ENCODE peak calls at places on chromosomes 6 and 20, in six cellular contexts. S is iris pigment epithelial cell; R is effector CD8-positive, alpha-beta T cell; J is NCI-H146; K is CD8-positive, alpha-beta T cell; V is MCF 10A. M is an unnamed sample.

GRCh38 chr20:54257090-54257816 is 49.4 kb downstream of the PFDN4 start:
- DNase-seq in S (peak), R (no peak), J (no peak), K (no peak), V (peak), M (peak)

GRCh38 chr6:108556864-108557493 is 3.7 kb upstream of the FOXO3 start:
- DNase-seq in S (peak), R (no peak), J (peak), K (no peak), V (no peak), M (no peak)

GRCh38 chr6:453152-453551 is 61.6 kb downstream of the IRF4 start:
- DNase-seq in S (no peak), R (no peak), J (peak), K (no peak), V (no peak), M (no peak)

GRCh38 chr20:9660236-9660868 is 146.0 kb downstream of the LAMP5 start:
- DNase-seq in S (no peak), R (no peak), J (no peak), K (no peak), V (peak), M (peak)

GRCh38 chr6:5671162-5671561 is 335.6 kb downstream of the NRN1 start:
- DNase-seq in S (peak), R (no peak), J (peak), K (no peak), V (peak), M (peak)

GRCh38 chr20:50338479-50339195 is 148.0 kb downstream of the CEBPB start:
- DNase-seq in S (no peak), R (no peak), J (no peak), K (peak), V (no peak), M (peak)

GRCh38 chr6:34791842-34792604 is at the start of gene BLTP3A:
- DNase-seq in S (peak), R (peak), J (peak), K (peak), V (peak), M (peak)

GRCh38 chr20:63692436-63693078 is 3.9 kb upstream of the TNFRSF6B start:
- DNase-seq in S (no peak), R (no peak), J (no peak), K (no peak), V (no peak), M (no peak)

GRCh38 chr6:66628917-66629316 is 921.9 kb upstream of the EYS start:
- DNase-seq in S (peak), R (no peak), J (no peak), K (no peak), V (peak), M (no peak)

GRCh38 chr6:80508885-80509630 is 402.6 kb downstream of the BCKDHB start:
- DNase-seq in S (peak), R (no peak), J (no peak), K (no peak), V (peak), M (no peak)

GRCh38 chr6:157912326-157912725 is 69.3 kb upstream of the SYNJ2 start:
- DNase-seq in S (peak), R (no peak), J (no peak), K (no peak), V (peak), M (peak)

GRCh38 chr20:63317601-63318291 is 24.8 kb downstream of the COL20A1 start:
- DNase-seq in S (no peak), R (no peak), J (no peak), K (no peak), V (no peak), M (no peak)

GRCh38 chr6:135922746-135923145 is 71.2 kb downstream of the PDE7B start:
- DNase-seq in S (peak), R (no peak), J (no peak), K (no peak), V (no peak), M (peak)

GRCh38 chr20:45368221-45368980 is 5.4 kb downstream of the SYS1 start:
- DNase-seq in S (no peak), R (no peak), J (no peak), K (peak), V (no peak), M (peak)

GRCh38 chr20:45066372-45066771 is 34.6 kb downstream of the KCNS1 start:
- DNase-seq in S (peak), R (no peak), J (no peak), K (no peak), V (no peak), M (peak)

GRCh38 chr20:50213531-50214106 is 23.0 kb downstream of the CEBPB start:
- DNase-seq in S (no peak), R (no peak), J (no peak), K (no peak), V (no peak), M (peak)

GRCh38 chr20:32034581-32035397 is 17.3 kb upstream of the HCK start:
- DNase-seq in S (no peak), R (no peak), J (no peak), K (no peak), V (peak), M (no peak)

GRCh38 chr20:48821261-48821910 is 6.4 kb downstream of the PREX1 start:
- DNase-seq in S (no peak), R (no peak), J (no peak), K (no peak), V (no peak), M (no peak)

GRCh38 chr20:13259921-13260320 is 38.8 kb downstream of the ISM1 start:
- DNase-seq in S (no peak), R (no peak), J (peak), K (no peak), V (no peak), M (no peak)

GRCh38 chr20:53643031-53643832 is 49.6 kb upstream of the ZNF217 start:
- DNase-seq in S (peak), R (peak), J (no peak), K (peak), V (peak), M (peak)

GRCh38 chr6:34391023-34391485 is 1.4 kb downstream of the NUDT3 start:
- DNase-seq in S (peak), R (no peak), J (peak), K (no peak), V (peak), M (peak)

GRCh38 chr20:9550283-9550682 is 35.9 kb downstream of the LAMP5 start:
- DNase-seq in S (no peak), R (no peak), J (no peak), K (no peak), V (no peak), M (no peak)

GRCh38 chr20:19560876-19561480 is 197.1 kb upstream of the RIN2 start:
- DNase-seq in S (peak), R (no peak), J (no peak), K (no peak), V (no peak), M (no peak)

GRCh38 chr6:111482959-111483735 is at the start of gene REV3L:
- DNase-seq in S (peak), R (peak), J (peak), K (peak), V (peak), M (peak)

GRCh38 chr6:111993342-111993741 is 60.6 kb upstream of the CCN6 start:
- DNase-seq in S (no peak), R (no peak), J (peak), K (no peak), V (no peak), M (no peak)

GRCh38 chr20:58018590-58018989 is 209.9 kb downstream of the ANKRD60 start:
- DNase-seq in S (no peak), R (no peak), J (no peak), K (no peak), V (no peak), M (no peak)

M was measured in renal cortical epithelial cell.